ENCODE peak calls at places on chromosomes 12 and 14, in eight cellular contexts. A, H, W, Y, P, D, O and G are unnamed samples.

GRCh38 chr14:65946494-65946893 is 534.0 kb downstream of the FUT8 start:
- DNase-seq in O (no peak), A (no peak), H (no peak), P (no peak), D (no peak), W (no peak), Y (no peak), G (no peak)

GRCh38 chr14:60240139-60240856 is 8.7 kb upstream of the PPM1A start:
- DNase-seq in O (no peak), Y (no peak), P (no peak), A (no peak), D (no peak), H (no peak), W (no peak), G (no peak)

GRCh38 chr14:85087201-85087600 is 442.7 kb upstream of the FLRT2 start:
- DNase-seq in W (no peak), P (no peak), O (no peak), H (peak), A (no peak), Y (no peak), D (no peak), G (peak)

GRCh38 chr12:17076335-17076734 is 470.4 kb upstream of the LMO3 start:
- DNase-seq in D (no peak), W (no peak), O (no peak), H (no peak), Y (no peak), P (no peak), A (no peak), G (no peak)

GRCh38 chr12:60205500-60205899 is 609.7 kb downstream of the SLC16A7 start:
- DNase-seq in O (no peak), W (no peak), A (no peak), H (peak), Y (peak), P (no peak), D (no peak), G (no peak)

GRCh38 chr12:10247659-10248058 is 35.0 kb downstream of the GABARAPL1 start:
- DNase-seq in Y (no peak), D (no peak), O (no peak), A (no peak), P (no peak), W (no peak), H (no peak), G (no peak)

GRCh38 chr12:50390284-50390683 is 6.1 kb downstream of the FAM186A start:
- DNase-seq in O (no peak), H (peak), A (no peak), Y (no peak), W (peak), P (no peak), D (no peak), G (peak)

GRCh38 chr12:121110211-121110940 is 22.3 kb upstream of the P2RX7 start:
- DNase-seq in A (peak), D (peak), O (no peak), H (peak), P (no peak), W (peak), Y (no peak), G (peak)

GRCh38 chr12:49092086-49092815 is 2.4 kb downstream of the DHH start:
- DNase-seq in D (no peak), P (no peak), O (no peak), A (peak), H (peak), W (no peak), Y (peak), G (no peak)

GRCh38 chr12:8734873-8735381 is 37.1 kb downstream of the RIMKLB start:
- DNase-seq in O (no peak), H (no peak), A (no peak), P (no peak), D (no peak), W (no peak), Y (no peak), G (no peak)

GRCh38 chr12:50224026-50224692 is 57.0 kb upstream of the CERS5 start:
- DNase-seq in O (no peak), P (no peak), A (peak), H (peak), Y (no peak), W (peak), D (no peak), G (no peak)

GRCh38 chr12:88375301-88375959 is 204.8 kb downstream of the KITLG start:
- DNase-seq in A (no peak), H (no peak), Y (no peak), O (no peak), W (no peak), D (no peak), P (no peak), G (no peak)

GRCh38 chr14:37697489-37698121 is 102.2 kb downstream of the TTC6 start:
- DNase-seq in P (no peak), D (no peak), O (no peak), Y (no peak), H (peak), A (no peak), W (no peak), G (peak)

GRCh38 chr12:106030210-106031175 is 108.3 kb downstream of the NUAK1 start:
- DNase-seq in A (no peak), W (peak), O (no peak), P (no peak), D (no peak), H (peak), Y (peak), G (peak)

GRCh38 chr12:7797698-7798398 is 8.6 kb downstream of the NANOG start:
- DNase-seq in W (no peak), D (no peak), H (peak), P (no peak), A (no peak), Y (no peak), O (no peak), G (no peak)

GRCh38 chr14:24372701-24373416 is 4.9 kb downstream of the NFATC4 start:
- DNase-seq in W (peak), O (no peak), H (no peak), D (no peak), P (no peak), Y (no peak), A (no peak), G (no peak)

GRCh38 chr12:121839106-121839992 is 19.3 kb downstream of the HPD start:
- DNase-seq in D (peak), P (peak), Y (peak), W (peak), A (peak), H (peak), O (peak), G (peak)

GRCh38 chr12:44372259-44372658 is 503.9 kb downstream of the NELL2 start:
- DNase-seq in Y (no peak), W (no peak), O (no peak), A (no peak), H (peak), P (no peak), D (no peak), G (peak)

GRCh38 chr14:68627868-68628604 is 164.8 kb downstream of the ZFP36L1 start:
- DNase-seq in H (no peak), P (no peak), A (peak), W (no peak), D (no peak), Y (no peak), O (no peak), G (no peak)

GRCh38 chr14:87306770-87307169 is 686.2 kb downstream of the GALC start:
- DNase-seq in H (no peak), O (no peak), P (no peak), W (no peak), A (no peak), Y (no peak), D (no peak), G (no peak)

GRCh38 chr12:52813885-52814709 is at the start of gene KRT4:
- DNase-seq in Y (no peak), A (no peak), D (no peak), P (no peak), H (peak), W (no peak), O (no peak), G (no peak)

GRCh38 chr12:124392271-124392990 is 97.5 kb downstream of the RFLNA start:
- DNase-seq in A (no peak), Y (peak), D (no peak), W (peak), O (no peak), P (no peak), H (peak), G (no peak)

GRCh38 chr12:26732010-26732908 is 100.7 kb downstream of the ITPR2 start:
- DNase-seq in A (peak), W (no peak), D (peak), O (no peak), Y (no peak), H (no peak), P (no peak), G (no peak)

DNA sequence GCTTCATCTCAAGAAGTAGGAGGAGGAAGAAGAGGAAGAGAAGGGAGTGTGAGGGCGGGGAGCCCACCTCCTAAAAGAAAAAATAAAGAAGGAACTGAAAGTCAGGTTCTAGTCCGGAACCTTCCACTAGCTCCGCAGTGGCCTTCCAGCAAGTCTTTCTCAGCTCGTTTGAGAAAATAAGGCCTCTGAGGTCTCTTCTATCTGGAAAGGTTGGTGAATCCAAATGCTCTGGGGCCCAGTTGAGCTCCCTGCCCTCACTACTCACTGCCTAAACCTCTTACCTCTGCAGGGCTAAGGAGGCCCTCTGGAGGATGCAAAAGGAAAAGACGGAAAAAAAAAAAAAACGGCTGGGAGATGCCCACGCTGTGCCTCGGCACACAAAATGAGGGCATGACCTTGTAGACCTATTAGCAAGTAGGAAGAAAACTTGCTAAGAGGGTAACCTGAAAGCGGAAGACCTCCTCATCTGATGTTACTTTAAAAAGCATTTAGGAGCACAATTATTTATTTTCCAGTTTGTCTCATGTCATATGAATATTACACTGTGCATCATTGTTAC is 35.9 kb downstream of the FBLN5 start:
- DNase-seq in H (peak), Y (no peak), O (no peak), P (no peak), D (peak), A (peak), W (peak), G (no peak)
- H3K27ac ChIP-seq in H (no peak), Y (no peak), O (peak), P (no peak), D (no peak), A (no peak), W (no peak), G (no peak)

GRCh38 chr12:96099986-96100385 is 64.6 kb upstream of the LTA4H start:
- DNase-seq in W (no peak), P (no peak), H (no peak), A (peak), D (no peak), Y (no peak), O (no peak), G (no peak)

GRCh38 chr12:96101806-96102205 is 66.4 kb upstream of the LTA4H start:
- DNase-seq in O (no peak), Y (no peak), D (no peak), H (no peak), A (no peak), P (no peak), W (no peak), G (no peak)

GRCh38 chr12:96098631-96099030 is 63.2 kb upstream of the LTA4H start:
- DNase-seq in P (no peak), D (no peak), A (peak), Y (no peak), O (no peak), H (no peak), W (no peak), G (no peak)

GRCh38 chr12:96103067-96103650 is 67.8 kb upstream of the LTA4H start:
- DNase-seq in A (no peak), O (no peak), H (no peak), P (peak), D (no peak), Y (no peak), W (no peak), G (no peak)

GRCh38 chr12:96099431-96099830 is 64.0 kb upstream of the LTA4H start:
- DNase-seq in W (no peak), O (no peak), A (no peak), D (no peak), P (no peak), H (no peak), Y (no peak), G (no peak)
- H3K4me3 ChIP-seq in W (no peak), O (no peak), A (peak), D (no peak), P (no peak), H (no peak), Y (no peak), G (no peak)

DNA sequence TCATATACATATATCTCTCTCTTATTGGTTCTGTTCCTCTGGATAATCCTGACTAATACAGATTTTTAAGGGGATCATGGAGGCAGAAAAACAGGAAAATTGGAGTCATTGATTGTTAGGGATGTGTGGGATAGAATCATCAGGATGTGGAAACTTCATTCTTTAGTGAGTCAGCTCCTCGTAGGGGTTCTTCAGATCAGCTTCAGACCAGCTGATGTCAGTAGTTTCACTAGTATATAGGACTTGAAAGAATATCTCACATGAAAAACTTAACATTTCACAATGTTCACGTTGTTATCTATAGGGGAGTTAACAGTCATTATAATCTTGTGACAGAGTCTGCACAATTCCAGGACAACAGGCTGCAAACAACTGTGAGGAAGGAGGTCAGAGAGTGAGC is 102.8 kb downstream of the RASSF9 start:
- DNase-seq in O (no peak), D (no peak), A (no peak), H (peak), Y (no peak), W (peak), P (no peak), G (no peak)
- H3K27ac ChIP-seq in O (no peak), D (no peak), A (no peak), H (no peak), Y (no peak), W (no peak), P (no peak), G (no peak)

GRCh38 chr12:114683709-114684097 is 272 bp downstream of the TBX3 start:
- DNase-seq in Y (no peak), D (no peak), A (no peak), W (no peak), O (no peak), H (no peak), P (no peak), G (no peak)
- H3K4me3 ChIP-seq in Y (peak), D (no peak), A (peak), W (peak), O (peak), H (peak), P (peak), G (peak)

GRCh38 chr12:110940296-110940695 is 19.9 kb upstream of the MYL2 start:
- DNase-seq in W (no peak), H (no peak), P (no peak), O (no peak), D (no peak), A (no peak), Y (no peak), G (no peak)

GRCh38 chr12:110940933-110941332 is 20.6 kb upstream of the MYL2 start:
- DNase-seq in W (no peak), O (no peak), A (no peak), D (no peak), H (no peak), P (no peak), Y (no peak), G (no peak)

GRCh38 chr12:110936367-110937103 is 16.2 kb upstream of the MYL2 start:
- DNase-seq in Y (no peak), O (no peak), D (no peak), H (no peak), P (no peak), W (no peak), A (no peak), G (no peak)

GRCh38 chr12:110937104-110937641 is 16.8 kb upstream of the MYL2 start:
- DNase-seq in A (peak), P (no peak), Y (no peak), H (peak), W (peak), D (no peak), O (no peak), G (no peak)

DNA sequence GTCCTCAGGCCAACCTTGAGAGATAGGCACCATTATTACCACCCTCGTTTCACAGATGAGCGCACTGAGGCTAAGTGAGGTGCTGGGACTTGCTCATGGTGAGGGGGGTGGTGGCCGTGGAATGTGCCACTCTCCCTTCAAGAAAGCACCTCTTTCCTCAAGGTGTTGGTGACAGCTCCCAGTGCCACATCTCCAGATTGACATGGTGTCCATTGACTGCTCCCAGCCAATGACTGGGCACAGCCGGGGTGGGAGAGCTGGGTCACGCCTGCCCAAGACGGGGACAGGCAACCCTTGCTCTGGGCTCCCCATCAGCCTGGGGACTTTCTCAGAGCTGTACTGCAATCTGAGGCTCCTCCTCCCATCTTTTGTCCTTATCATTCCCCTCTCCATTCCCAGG is 21.0 kb upstream of the MYL2 start:
- DNase-seq in Y (no peak), D (no peak), O (no peak), P (no peak), W (no peak), H (no peak), A (no peak), G (no peak)
- H3K27ac ChIP-seq in Y (no peak), D (no peak), O (no peak), P (no peak), W (no peak), H (no peak), A (no peak), G (no peak)

GRCh38 chr12:85468356-85469157 is 188.5 kb downstream of the ALX1 start:
- DNase-seq in P (no peak), Y (no peak), D (peak), W (peak), H (peak), A (peak), O (no peak), G (peak)

GRCh38 chr12:85466906-85467305 is 186.9 kb downstream of the ALX1 start:
- DNase-seq in D (no peak), W (peak), H (peak), A (no peak), O (no peak), Y (no peak), P (no peak), G (no peak)

GRCh38 chr12:85461127-85461526 is 181.1 kb downstream of the ALX1 start:
- DNase-seq in D (no peak), P (no peak), Y (no peak), H (no peak), O (no peak), A (no peak), W (no peak), G (no peak)

GRCh38 chr12:85457026-85457425 is 177.0 kb downstream of the ALX1 start:
- DNase-seq in O (no peak), Y (no peak), W (no peak), D (no peak), A (no peak), P (no peak), H (no peak), G (no peak)

GRCh38 chr12:85462888-85463287 is 182.9 kb downstream of the ALX1 start:
- DNase-seq in H (no peak), W (no peak), Y (no peak), A (no peak), D (no peak), O (no peak), P (no peak), G (no peak)
- H3K4me3 ChIP-seq in H (no peak), W (no peak), Y (no peak), A (no peak), D (no peak), O (no peak), P (no peak), G (no peak)

GRCh38 chr12:53849113-53849512 is 89.5 kb upstream of the HOXC13 start:
- DNase-seq in P (no peak), O (no peak), Y (no peak), H (no peak), A (no peak), D (no peak), W (no peak), G (no peak)

GRCh38 chr12:53842686-53843085 is 90.9 kb upstream of the CISTR start:
- DNase-seq in D (no peak), P (no peak), O (no peak), A (no peak), H (no peak), W (no peak), Y (no peak), G (no peak)

GRCh38 chr12:53843545-53843944 is 91.8 kb upstream of the CISTR start:
- DNase-seq in D (no peak), O (no peak), A (no peak), W (no peak), Y (no peak), H (no peak), P (no peak), G (no peak)

GRCh38 chr12:53845932-53846331 is 92.7 kb upstream of the HOXC13 start:
- DNase-seq in A (no peak), Y (no peak), W (no peak), P (no peak), O (no peak), D (no peak), H (no peak), G (no peak)

DNA sequence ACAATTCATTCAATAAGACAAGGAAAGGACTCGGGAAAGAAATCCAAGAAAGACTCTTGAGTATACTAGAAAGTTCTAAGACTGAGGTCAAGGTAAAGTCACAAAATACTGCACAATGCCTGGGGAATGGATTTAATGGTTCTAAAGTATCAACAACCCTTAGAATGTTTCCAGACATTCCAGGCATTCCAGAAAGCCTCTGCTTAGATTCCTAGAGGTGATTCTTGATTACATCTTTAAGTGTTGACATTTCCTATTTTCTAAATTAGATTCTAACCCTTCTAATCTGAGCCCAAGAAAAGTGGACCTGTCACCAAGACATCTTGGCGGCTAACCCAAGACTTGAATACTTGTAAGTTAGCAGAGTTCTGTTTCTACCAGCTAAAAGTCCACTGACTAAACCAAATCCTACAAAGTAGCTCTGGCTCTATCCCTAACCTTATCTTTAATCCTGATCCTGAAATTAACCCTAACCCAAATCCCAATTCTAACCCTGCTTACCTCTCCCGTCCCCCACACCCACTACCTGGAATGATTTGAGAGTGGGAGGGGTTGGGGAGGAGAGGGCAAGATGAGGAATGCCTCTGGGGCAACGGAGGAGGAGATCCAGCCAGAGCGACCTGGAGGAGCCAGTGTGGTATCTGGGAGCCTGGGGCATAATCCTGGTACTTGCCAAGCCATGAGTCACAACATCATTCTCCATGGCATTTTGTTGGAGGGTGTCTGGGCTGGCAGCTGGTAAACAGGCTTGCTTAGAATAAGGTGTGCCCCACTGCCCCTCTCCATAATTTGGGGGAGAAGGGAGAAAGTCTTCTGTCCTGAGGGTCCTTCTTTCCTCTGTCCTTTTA is 93.4 kb upstream of the HOXC13 start:
- DNase-seq in H (peak), D (no peak), W (no peak), O (no peak), P (peak), Y (peak), A (no peak), G (no peak)
- H3K27ac ChIP-seq in H (no peak), D (no peak), W (no peak), O (no peak), P (no peak), Y (peak), A (no peak), G (no peak)

GRCh38 chr12:101927999-101928398 is 50.6 kb downstream of the DRAM1 start:
- DNase-seq in D (no peak), O (no peak), Y (no peak), H (no peak), P (no peak), A (no peak), W (no peak), G (no peak)
- H3K4me3 ChIP-seq in D (no peak), O (no peak), Y (no peak), H (no peak), P (no peak), A (no peak), W (no peak), G (no peak)

GRCh38 chr12:96402061-96402460 is 1.8 kb upstream of the CDK17 start:
- DNase-seq in P (no peak), W (no peak), Y (no peak), A (no peak), D (no peak), O (no peak), H (no peak), G (no peak)
- H3K27ac ChIP-seq in P (no peak), W (peak), Y (peak), A (no peak), D (peak), O (no peak), H (peak), G (no peak)

GRCh38 chr14:77498120-77498979 is at the start of gene ISM2:
- DNase-seq in W (peak), P (no peak), A (peak), H (peak), O (no peak), Y (peak), D (no peak), G (no peak)
- H3K4me3 ChIP-seq in W (peak), P (peak), A (no peak), H (peak), O (peak), Y (peak), D (peak), G (peak)